ENCODE peak calls at places on chromosomes 4 and X, in six cellular contexts. B is B cell, D is psoas muscle, N is fibroblast of mammary gland, M is fibroblast of villous mesenchyme, U is ascending aorta. E is an unnamed sample.
A peak's percentile ranks its signal among the peaks of the same experiment; 100 is the strongest.

GRCh38 chrX:107102980-107103379 is 15.6 kb downstream of the RBM41 start:
- DNase-seq in B (no peak), D (no peak), U (no peak), N (peak; percentile 25), M (peak; percentile 2), E (no peak)

GRCh38 chrX:130086414-130087207 is 23.7 kb downstream of the ELF4 start:
- DNase-seq in U (no peak), B (peak; percentile 64), D (no peak), N (no peak), M (no peak), E (peak; percentile 88)

GRCh38 chr4:62644372-62644771 is 1444.2 kb downstream of the ADGRL3 start:
- DNase-seq in N (peak; percentile 1), M (no peak), D (no peak), B (no peak), U (no peak), E (peak; percentile 3)

GRCh38 chrX:16212436-16212835 is 45.2 kb downstream of the MAGEB17 start:
- DNase-seq in B (no peak), U (no peak), M (peak; percentile 31), D (no peak), N (peak; percentile 35), E (peak; percentile 3)

GRCh38 chr4:145736241-145736831 is 56.4 kb downstream of the C4orf51 start:
- DNase-seq in N (peak; percentile 37), M (peak; percentile 17), B (no peak), D (peak; percentile 60), U (peak; percentile 92), E (no peak)

GRCh38 chr4:26860922-26861433 is 337 bp downstream of the STIM2 start:
- DNase-seq in U (peak; percentile 80), N (peak; percentile 33), M (peak; percentile 59), D (peak; percentile 67), B (peak; percentile 55), E (peak; percentile 67)

GRCh38 chr4:14787894-14788293 is 214.4 kb upstream of the CPEB2 start:
- DNase-seq in M (no peak), D (no peak), B (no peak), U (no peak), N (peak; percentile 31), E (peak; percentile 22)

GRCh38 chr4:113872426-113873260 is 106.8 kb downstream of the ARSJ start:
- DNase-seq in U (no peak), B (no peak), D (no peak), M (no peak), N (no peak), E (no peak)

GRCh38 chrX:125322431-125322830 is 2.8 kb downstream of the TEX13C start:
- DNase-seq in D (no peak), B (no peak), M (no peak), U (no peak), N (no peak), E (no peak)

GRCh38 chrX:9316096-9316495 is 148.8 kb upstream of the TBL1X start:
- DNase-seq in N (no peak), M (peak; percentile 63), U (no peak), D (no peak), B (no peak), E (no peak)

GRCh38 chr4:7652451-7652871 is 217.7 kb upstream of the PSAPL1 start:
- DNase-seq in B (no peak), U (no peak), M (no peak), N (no peak), D (no peak), E (no peak)

GRCh38 chr4:151045907-151046306 is 30.8 kb upstream of the LRBA start:
- DNase-seq in U (no peak), M (no peak), B (no peak), D (no peak), N (no peak), E (peak; percentile 28)

GRCh38 chr4:141853091-141853734 is 216.8 kb downstream of the IL15 start:
- DNase-seq in N (peak; percentile 2), U (no peak), M (no peak), D (no peak), B (no peak), E (no peak)

GRCh38 chr4:128917781-128918180 is 108.3 kb downstream of the JADE1 start:
- DNase-seq in U (no peak), B (no peak), M (no peak), D (no peak), N (no peak), E (no peak)

GRCh38 chr4:127250577-127250976 is 382.2 kb upstream of the INTU start:
- DNase-seq in D (no peak), M (no peak), U (no peak), N (no peak), B (no peak), E (no peak)

GRCh38 chr4:103046416-103047290 is 27.1 kb upstream of the SLC9B1 start:
- DNase-seq in N (peak; percentile 60), U (no peak), M (peak; percentile 53), B (peak; percentile 48), D (no peak), E (peak; percentile 37)

GRCh38 chrX:66018585-66019309 is 21.1 kb downstream of the VSIG4 start:
- DNase-seq in B (no peak), U (no peak), M (no peak), D (no peak), N (no peak), E (no peak)

GRCh38 chr4:170248029-170248428 is 158.3 kb upstream of the AADAT start:
- DNase-seq in D (no peak), B (no peak), N (peak; percentile 6), M (no peak), U (no peak), E (no peak)

GRCh38 chrX:39174761-39175417 is 373.6 kb downstream of the MID1IP1 start:
- DNase-seq in U (no peak), M (peak; percentile 7), B (no peak), N (peak; percentile 5), D (no peak), E (peak; percentile 67)

GRCh38 chr4:101199507-101200285 is 147.6 kb downstream of the PPP3CA start:
- DNase-seq in D (no peak), M (peak; percentile 56), N (peak; percentile 90), U (no peak), B (no peak), E (no peak)

GRCh38 chr4:15245006-15245530 is 182.8 kb upstream of the C1QTNF7 start:
- DNase-seq in N (no peak), U (no peak), B (no peak), M (no peak), D (no peak), E (no peak)

GRCh38 chr4:6038711-6039110 is 20.5 kb upstream of the C4orf50 start:
- DNase-seq in N (no peak), M (no peak), U (no peak), B (no peak), D (no peak), E (no peak)

GRCh38 chrX:154603438-154604430 is 15.3 kb downstream of the CTAG1B start:
- DNase-seq in M (peak; percentile 39), N (peak; percentile 58), U (peak; percentile 62), B (no peak), D (no peak), E (no peak)

GRCh38 chr4:115234405-115235093 is 121.1 kb upstream of the NDST4 start:
- DNase-seq in D (no peak), N (peak; percentile 4), M (no peak), B (no peak), U (no peak), E (peak; percentile 2)
- TF ChIP-seq CTCF in D (no peak), N (peak; percentile 15), M (no peak), B (no peak), U (no peak), E (no peak)

DNA sequence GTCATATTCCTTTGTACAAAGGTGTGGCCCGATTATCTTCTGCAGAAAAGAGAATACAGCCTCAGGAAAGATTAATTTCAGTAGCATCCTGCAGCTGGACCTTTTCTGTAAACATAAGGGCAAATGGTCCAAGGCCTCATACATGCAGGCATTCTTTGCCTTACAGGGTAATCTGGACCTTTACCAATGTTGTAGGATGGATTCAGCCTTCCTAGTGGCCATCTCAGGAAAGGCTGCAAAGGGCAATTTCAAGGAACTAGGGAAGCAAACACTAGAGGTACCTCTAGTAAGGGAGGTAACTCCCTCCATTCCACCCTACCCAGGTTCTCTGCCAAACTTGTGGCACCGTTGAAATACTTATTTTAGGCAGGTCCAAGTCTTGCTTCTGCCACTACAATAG is 43.0 kb downstream of the UGT2B28 start:
- DNase-seq in B (no peak), M (no peak), U (no peak), N (no peak), D (no peak), E (no peak)
- TF ChIP-seq CTCF in B (no peak), M (no peak), U (no peak), N (no peak), D (no peak), E (no peak)

GRCh38 chr4:110344165-110344564 is 131.8 kb upstream of the ENPEP start:
- DNase-seq in U (no peak), B (no peak), D (no peak), M (peak; percentile 19), N (peak; percentile 2), E (no peak)
- TF ChIP-seq CTCF in U (no peak), B (no peak), D (peak; percentile 25), M (peak; percentile 38), N (peak; percentile 32), E (no peak)

GRCh38 chr4:121822796-121823504 is 733 bp downstream of the CCNA2 start:
- DNase-seq in N (no peak), U (no peak), B (no peak), D (no peak), M (peak; percentile 16), E (peak; percentile 64)
- TF ChIP-seq CTCF in N (peak; percentile 12), U (no peak), B (no peak), D (no peak), M (no peak), E (no peak)

GRCh38 chr4:83054928-83055327 is 19.9 kb downstream of the COPS4 start:
- DNase-seq in D (no peak), B (no peak), N (peak; percentile 41), M (peak; percentile 22), U (no peak), E (peak; percentile 26)
- TF ChIP-seq CTCF in D (peak; percentile 32), B (peak; percentile 59), N (peak; percentile 41), M (peak; percentile 39), U (no peak), E (peak; percentile 43)

GRCh38 chr4:19227701-19228100 is 1024.0 kb upstream of the SLIT2 start:
- DNase-seq in N (no peak), B (no peak), U (no peak), M (no peak), D (no peak), E (no peak)

DNA sequence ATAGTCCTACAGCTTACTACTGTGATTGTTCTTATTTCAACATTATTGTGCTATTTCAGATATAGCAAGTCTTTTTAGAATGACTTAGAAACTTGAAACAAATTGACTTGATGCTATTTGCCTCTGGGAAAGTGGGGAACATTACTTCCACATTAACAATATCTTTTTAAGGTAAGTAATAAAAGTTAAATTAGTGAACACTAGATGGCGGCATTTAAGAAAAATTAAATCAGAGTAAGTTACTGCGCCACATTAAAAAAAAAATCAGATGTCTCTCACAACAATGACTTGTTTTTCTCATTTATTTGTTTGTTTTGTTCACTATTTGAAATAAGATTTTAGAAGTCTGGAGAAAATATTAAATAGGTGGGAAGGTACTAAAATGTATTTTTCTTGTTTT is 1026.9 kb upstream of the SLIT2 start:
- DNase-seq in B (no peak), D (no peak), U (no peak), N (peak; percentile 44), M (peak; percentile 58), E (no peak)
- TF ChIP-seq CTCF in B (peak; percentile 52), D (peak; percentile 24), U (no peak), N (peak; percentile 9), M (peak; percentile 21), E (peak; percentile 32)